ENCODE peak calls at places on chromosome 12, in six cellular contexts. T is keratinocyte, Y is testis, J is left lung, P is tibial artery, Q is mucosa of descending colon. I is an unnamed sample. For H3K36me3, the result is how much of the 10 kb centered on the place peaks cover.

GRCh38 chr12:22173154-22173553 is 127.1 kb downstream of the CMAS start:
- DNase-seq in J (no peak), P (no peak), Q (no peak), T (no peak), Y (no peak), I (no peak)

GRCh38 chr12:12872934-12873275 is 18.5 kb upstream of the GPRC5A start:
- DNase-seq in Y (no peak), J (no peak), Q (no peak), T (peak), P (no peak), I (no peak)

GRCh38 chr12:115149279-115149678 is 465.3 kb upstream of the TBX3 start:
- DNase-seq in Y (no peak), J (no peak), T (no peak), Q (no peak), P (no peak), I (no peak)

GRCh38 chr12:71556881-71557280 is 106.8 kb downstream of the ZFC3H1 start:
- DNase-seq in Q (no peak), T (peak), P (no peak), Y (no peak), J (no peak), I (peak)

GRCh38 chr12:131438874-131439273 is 272.0 kb upstream of the SFSWAP start:
- DNase-seq in J (peak), T (no peak), P (peak), Q (no peak), Y (peak), I (no peak)

GRCh38 chr12:76113800-76114757 is 29.6 kb upstream of the NAP1L1 start:
- DNase-seq in Q (no peak), T (peak), P (no peak), J (no peak), Y (peak), I (no peak)

GRCh38 chr12:13727707-13728147 is 253.7 kb downstream of the GRIN2B start:
- DNase-seq in P (no peak), Y (no peak), J (no peak), T (peak), Q (no peak), I (peak)

GRCh38 chr12:3233813-3234212 is 156.6 kb downstream of the TSPAN9 start:
- DNase-seq in Q (peak), T (no peak), P (no peak), Y (no peak), J (no peak), I (no peak)

GRCh38 chr12:86429824-86430223 is 173.6 kb upstream of the MGAT4C start:
- DNase-seq in Q (no peak), Y (no peak), T (no peak), P (no peak), J (no peak), I (no peak)

GRCh38 chr12:88299567-88300101 is 157.5 kb downstream of the TMTC3 start:
- DNase-seq in P (no peak), Y (no peak), J (no peak), T (peak), Q (no peak), I (peak)

GRCh38 chr12:42385341-42385841 is 59.4 kb downstream of the PPHLN1 start:
- DNase-seq in J (no peak), T (no peak), Y (no peak), Q (no peak), P (no peak), I (no peak)

GRCh38 chr12:45039757-45040156 is 11.1 kb downstream of the DBX2 start:
- DNase-seq in J (no peak), P (no peak), T (no peak), Y (no peak), Q (no peak), I (no peak)

DNA sequence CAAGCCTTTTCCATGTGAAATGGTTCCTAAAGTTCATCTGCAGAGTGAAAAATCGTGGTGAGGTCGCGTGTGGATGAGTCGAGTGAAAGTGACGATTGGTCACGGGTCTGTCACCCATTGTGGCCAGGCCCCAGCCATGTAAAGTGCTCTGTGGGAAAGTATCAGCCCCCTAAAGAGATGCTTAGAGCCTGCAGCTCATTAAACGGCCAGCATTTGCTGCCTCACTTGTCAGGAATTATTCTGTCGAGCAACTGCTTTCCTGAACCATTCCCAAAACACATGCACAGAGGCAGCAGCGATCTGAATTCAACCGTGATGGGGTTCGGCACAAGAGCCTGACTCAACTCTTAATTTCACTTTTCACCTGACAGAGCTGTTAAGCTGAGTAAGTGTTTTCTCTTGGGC is 16.0 kb downstream of the DBX2 start:
- DNase-seq in P (no peak), Y (no peak), Q (no peak), T (no peak), J (no peak), I (no peak)
- H3K4me3 ChIP-seq in P (no peak), Y (no peak), Q (no peak), T (no peak), J (no peak), I (no peak)

GRCh38 chr12:109967383-109968031 is 28.7 kb downstream of the GIT2 start:
- DNase-seq in T (no peak), Y (no peak), P (no peak), J (no peak), Q (no peak), I (no peak)

GRCh38 chr12:109966531-109966930 is 29.6 kb downstream of the GIT2 start:
- DNase-seq in Y (no peak), P (no peak), J (no peak), T (no peak), Q (no peak), I (no peak)

GRCh38 chr12:109968032-109968420 is 28.1 kb downstream of the GIT2 start:
- DNase-seq in Q (no peak), P (no peak), J (no peak), T (no peak), Y (no peak), I (no peak)

GRCh38 chr12:109972821-109973220 is 23.3 kb downstream of the GIT2 start:
- DNase-seq in P (no peak), Y (no peak), T (no peak), Q (no peak), J (no peak), I (no peak)

DNA sequence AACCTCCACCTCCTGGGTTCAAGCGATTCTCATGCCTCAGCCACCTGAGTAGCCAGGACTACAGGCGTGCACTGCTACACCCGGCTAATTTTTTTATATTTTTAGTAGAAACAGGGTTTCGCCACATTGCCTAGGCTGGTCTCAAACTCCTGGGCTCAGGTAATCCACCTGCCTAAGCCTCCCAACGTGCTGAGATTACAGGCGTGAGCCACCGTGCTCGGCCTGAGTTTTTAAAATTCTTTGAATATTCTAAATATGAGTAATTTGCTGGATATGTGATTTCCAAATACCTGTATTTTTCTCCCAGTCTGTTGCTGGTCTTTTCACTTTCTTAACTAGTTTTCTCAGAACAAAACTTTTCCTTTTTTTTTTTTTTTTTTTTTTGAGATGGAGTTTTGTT is 27.4 kb downstream of the GIT2 start:
- DNase-seq in J (no peak), Q (no peak), T (no peak), P (no peak), Y (no peak), I (no peak)
- TF ChIP-seq CTCF in J (no peak), Q (no peak), T (no peak), P (no peak), Y (no peak), I (no peak)

GRCh38 chr12:123391546-123392343 is 7.8 kb downstream of the KMT5A start:
- DNase-seq in Y (no peak), P (no peak), J (no peak), Q (no peak), T (no peak), I (no peak)
- H3K36me3 ChIP-seq in Y (under half), P (half or more), J (under half), Q (under half), T (under half), I (under half)

GRCh38 chr12:78208106-78208505 is 377.4 kb downstream of the NAV3 start:
- DNase-seq in P (no peak), J (no peak), Q (no peak), Y (no peak), T (no peak), I (peak)
- H3K4me3 ChIP-seq in P (no peak), J (no peak), Q (no peak), Y (no peak), T (no peak), I (no peak)

GRCh38 chr12:48336066-48336465 is 14.7 kb downstream of the ZNF641 start:
- DNase-seq in J (no peak), Q (peak), P (no peak), Y (no peak), T (no peak), I (no peak)

GRCh38 chr12:48331389-48331788 is 19.3 kb downstream of the ZNF641 start:
- DNase-seq in Y (no peak), P (no peak), T (no peak), J (no peak), Q (no peak), I (no peak)

GRCh38 chr12:48340891-48341290 is 9.8 kb downstream of the ZNF641 start:
- DNase-seq in Q (no peak), Y (no peak), P (no peak), T (no peak), J (no peak), I (no peak)

GRCh38 chr12:48334807-48335206 is 15.9 kb downstream of the ZNF641 start:
- DNase-seq in Y (no peak), Q (no peak), P (no peak), J (no peak), T (no peak), I (no peak)

GRCh38 chr12:48336564-48336963 is 14.2 kb downstream of the ZNF641 start:
- DNase-seq in J (no peak), Y (no peak), T (no peak), P (no peak), Q (no peak), I (no peak)
- TF ChIP-seq CTCF in J (no peak), Y (no peak), T (peak), P (no peak), Q (no peak), I (peak)

DNA sequence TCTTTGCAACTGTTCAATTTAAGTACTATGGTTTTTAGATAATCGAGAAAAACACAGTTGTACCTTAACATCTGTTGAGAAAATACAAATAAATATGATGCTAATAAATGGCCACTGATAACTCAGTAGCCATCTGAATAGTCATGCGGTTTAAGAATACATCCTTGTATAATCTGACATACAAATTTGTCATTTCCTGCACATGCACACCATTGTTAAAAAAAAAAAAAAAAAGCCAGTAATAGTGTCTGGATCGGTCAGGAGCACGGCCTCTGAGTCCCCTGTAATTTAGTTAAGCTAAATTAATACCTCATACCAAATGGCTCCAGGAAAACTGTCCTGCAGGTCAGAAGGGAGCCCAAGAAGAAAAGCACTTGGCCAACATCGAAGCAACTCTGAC is 16.8 kb downstream of the RFC5 start:
- DNase-seq in J (no peak), P (no peak), T (no peak), Y (no peak), Q (no peak), I (no peak)
- H3K36me3 ChIP-seq in J (under half), P (half or more), T (under half), Y (under half), Q (under half), I (under half)

I was measured in kidney epithelial cell.